ENCODE peak calls at places on chromosomes 6 and 20, in nine cellular contexts. One of them, this sample, is unnamed.

GRCh38 chr6:96246563-96246962 is 230.8 kb downstream of the FUT9 start:
- DNase-seq in NCI-H774: no peak
- DNase-seq in trophoblast cell: no peak
- DNase-seq in neuronal stem cell: no peak
- DNase-seq in amniotic stem cell: no peak
- DNase-seq in NCI-H2081: no peak
- DNase-seq in IMR-90: no peak
- DNase-seq in H9: no peak
- DNase-seq in skeletal muscle cell: no peak
- DNase-seq in this sample: no peak

GRCh38 chr20:23135449-23136447 is 49.6 kb upstream of the CD93 start:
- DNase-seq in skeletal muscle cell: no peak
- DNase-seq in IMR-90: no peak
- DNase-seq in trophoblast cell: no peak
- DNase-seq in H9: no peak
- DNase-seq in amniotic stem cell: no peak
- DNase-seq in NCI-H2081: no peak
- DNase-seq in NCI-H774: no peak
- DNase-seq in neuronal stem cell: no peak
- DNase-seq in this sample: peak

GRCh38 chr6:11307226-11307625 is 74.8 kb upstream of the NEDD9 start:
- DNase-seq in neuronal stem cell: no peak
- DNase-seq in skeletal muscle cell: no peak
- DNase-seq in NCI-H2081: no peak
- DNase-seq in amniotic stem cell: no peak
- DNase-seq in NCI-H774: no peak
- DNase-seq in IMR-90: no peak
- DNase-seq in H9: no peak
- DNase-seq in trophoblast cell: no peak
- DNase-seq in this sample: no peak

GRCh38 chr6:52416629-52417151 is 3.5 kb upstream of the EFHC1 start:
- DNase-seq in NCI-H774: peak
- DNase-seq in amniotic stem cell: no peak
- DNase-seq in IMR-90: peak
- DNase-seq in skeletal muscle cell: no peak
- DNase-seq in neuronal stem cell: peak
- DNase-seq in NCI-H2081: peak
- DNase-seq in trophoblast cell: no peak
- DNase-seq in H9: no peak
- DNase-seq in this sample: peak

GRCh38 chr20:63854766-63855362 is 6.4 kb upstream of the ABHD16B start:
- DNase-seq in H9: no peak
- DNase-seq in neuronal stem cell: no peak
- DNase-seq in amniotic stem cell: no peak
- DNase-seq in NCI-H2081: no peak
- DNase-seq in skeletal muscle cell: no peak
- DNase-seq in trophoblast cell: no peak
- DNase-seq in NCI-H774: no peak
- DNase-seq in IMR-90: no peak
- DNase-seq in this sample: no peak

GRCh38 chr6:139474145-139475108 is 100.0 kb upstream of the CITED2 start:
- DNase-seq in trophoblast cell: peak
- DNase-seq in NCI-H774: peak
- DNase-seq in skeletal muscle cell: no peak
- DNase-seq in NCI-H2081: peak
- DNase-seq in amniotic stem cell: no peak
- DNase-seq in H9: no peak
- DNase-seq in neuronal stem cell: no peak
- DNase-seq in IMR-90: peak
- DNase-seq in this sample: peak

GRCh38 chr20:55394592-55394991 is 610.7 kb downstream of the CBLN4 start:
- DNase-seq in trophoblast cell: peak
- DNase-seq in H9: no peak
- DNase-seq in amniotic stem cell: no peak
- DNase-seq in neuronal stem cell: no peak
- DNase-seq in NCI-H2081: no peak
- DNase-seq in IMR-90: no peak
- DNase-seq in skeletal muscle cell: no peak
- DNase-seq in NCI-H774: no peak
- DNase-seq in this sample: no peak

GRCh38 chr6:89662659-89663223 is 24.2 kb upstream of the LYRM2 start:
- DNase-seq in NCI-H774: no peak
- DNase-seq in H9: no peak
- DNase-seq in IMR-90: no peak
- DNase-seq in NCI-H2081: no peak
- DNase-seq in skeletal muscle cell: no peak
- DNase-seq in neuronal stem cell: no peak
- DNase-seq in trophoblast cell: no peak
- DNase-seq in amniotic stem cell: no peak
- DNase-seq in this sample: no peak

GRCh38 chr6:31794294-31794865 is 1.2 kb downstream of the VARS1 start:
- DNase-seq in NCI-H2081: peak
- DNase-seq in H9: no peak
- DNase-seq in skeletal muscle cell: no peak
- DNase-seq in trophoblast cell: peak
- DNase-seq in IMR-90: peak
- DNase-seq in amniotic stem cell: no peak
- DNase-seq in NCI-H774: no peak
- DNase-seq in neuronal stem cell: no peak
- DNase-seq in this sample: no peak

GRCh38 chr6:21824431-21825180 is 231.1 kb downstream of the SOX4 start:
- DNase-seq in IMR-90: peak
- DNase-seq in neuronal stem cell: no peak
- DNase-seq in H9: no peak
- DNase-seq in trophoblast cell: peak
- DNase-seq in skeletal muscle cell: no peak
- DNase-seq in NCI-H774: peak
- DNase-seq in NCI-H2081: peak
- DNase-seq in amniotic stem cell: no peak
- DNase-seq in this sample: no peak

GRCh38 chr6:77298298-77298697 is 165.0 kb downstream of the HTR1B start:
- DNase-seq in NCI-H2081: no peak
- DNase-seq in NCI-H774: no peak
- DNase-seq in amniotic stem cell: no peak
- DNase-seq in neuronal stem cell: no peak
- DNase-seq in skeletal muscle cell: no peak
- DNase-seq in H9: no peak
- DNase-seq in IMR-90: peak
- DNase-seq in trophoblast cell: no peak
- DNase-seq in this sample: no peak

GRCh38 chr6:158329531-158329930 is 17.3 kb downstream of the TULP4 start:
- DNase-seq in amniotic stem cell: no peak
- DNase-seq in IMR-90: no peak
- DNase-seq in NCI-H774: no peak
- DNase-seq in H9: no peak
- DNase-seq in NCI-H2081: no peak
- DNase-seq in skeletal muscle cell: no peak
- DNase-seq in neuronal stem cell: no peak
- DNase-seq in trophoblast cell: no peak
- DNase-seq in this sample: no peak

GRCh38 chr20:58237318-58238182 is 9.1 kb upstream of the ANKRD60 start:
- DNase-seq in neuronal stem cell: no peak
- DNase-seq in IMR-90: peak
- DNase-seq in NCI-H774: no peak
- DNase-seq in H9: no peak
- DNase-seq in skeletal muscle cell: peak
- DNase-seq in amniotic stem cell: no peak
- DNase-seq in trophoblast cell: peak
- DNase-seq in NCI-H2081: no peak
- DNase-seq in this sample: no peak

GRCh38 chr6:170082531-170083187 is 208.2 kb downstream of the DLL1 start:
- DNase-seq in H9: peak
- DNase-seq in amniotic stem cell: no peak
- DNase-seq in IMR-90: no peak
- DNase-seq in trophoblast cell: peak
- DNase-seq in NCI-H774: no peak
- DNase-seq in NCI-H2081: no peak
- DNase-seq in neuronal stem cell: no peak
- DNase-seq in skeletal muscle cell: no peak
- DNase-seq in this sample: no peak

GRCh38 chr6:45378324-45378926 is 691 bp upstream of the SUPT3H start:
- DNase-seq in NCI-H2081: peak
- DNase-seq in trophoblast cell: no peak
- DNase-seq in NCI-H774: no peak
- DNase-seq in amniotic stem cell: no peak
- DNase-seq in H9: no peak
- DNase-seq in skeletal muscle cell: no peak
- DNase-seq in IMR-90: no peak
- DNase-seq in neuronal stem cell: no peak
- DNase-seq in this sample: peak

GRCh38 chr20:36656733-36657132 is 10.7 kb upstream of the SLA2 start:
- DNase-seq in IMR-90: no peak
- DNase-seq in NCI-H2081: no peak
- DNase-seq in trophoblast cell: no peak
- DNase-seq in skeletal muscle cell: no peak
- DNase-seq in amniotic stem cell: no peak
- DNase-seq in H9: no peak
- DNase-seq in neuronal stem cell: no peak
- DNase-seq in NCI-H774: no peak
- DNase-seq in this sample: no peak

GRCh38 chr6:42394881-42395620 is 56.7 kb downstream of the TRERF1 start:
- DNase-seq in NCI-H2081: no peak
- DNase-seq in NCI-H774: no peak
- DNase-seq in amniotic stem cell: no peak
- DNase-seq in skeletal muscle cell: no peak
- DNase-seq in H9: no peak
- DNase-seq in IMR-90: no peak
- DNase-seq in trophoblast cell: no peak
- DNase-seq in neuronal stem cell: no peak
- DNase-seq in this sample: no peak

GRCh38 chr20:1015181-1015580 is 13.1 kb upstream of the RSPO4 start:
- DNase-seq in H9: no peak
- DNase-seq in skeletal muscle cell: no peak
- DNase-seq in IMR-90: no peak
- DNase-seq in NCI-H2081: no peak
- DNase-seq in amniotic stem cell: no peak
- DNase-seq in neuronal stem cell: no peak
- DNase-seq in trophoblast cell: no peak
- DNase-seq in NCI-H774: no peak
- DNase-seq in this sample: no peak

GRCh38 chr20:33561981-33562601 is 72.2 kb downstream of the CBFA2T2 start:
- DNase-seq in NCI-H774: peak
- DNase-seq in H9: peak
- DNase-seq in trophoblast cell: no peak
- DNase-seq in NCI-H2081: peak
- DNase-seq in neuronal stem cell: no peak
- DNase-seq in IMR-90: peak
- DNase-seq in skeletal muscle cell: peak
- DNase-seq in amniotic stem cell: no peak
- DNase-seq in this sample: peak

GRCh38 chr20:51074062-51074461 is 51.2 kb upstream of the KCNG1 start:
- DNase-seq in NCI-H774: no peak
- DNase-seq in NCI-H2081: no peak
- DNase-seq in trophoblast cell: no peak
- DNase-seq in IMR-90: no peak
- DNase-seq in neuronal stem cell: no peak
- DNase-seq in skeletal muscle cell: no peak
- DNase-seq in amniotic stem cell: no peak
- DNase-seq in H9: no peak
- DNase-seq in this sample: no peak

GRCh38 chr6:147689398-147689797 is 180.9 kb downstream of the SAMD5 start:
- DNase-seq in NCI-H2081: no peak
- DNase-seq in trophoblast cell: no peak
- DNase-seq in IMR-90: peak
- DNase-seq in NCI-H774: no peak
- DNase-seq in skeletal muscle cell: no peak
- DNase-seq in amniotic stem cell: no peak
- DNase-seq in neuronal stem cell: no peak
- DNase-seq in H9: no peak
- DNase-seq in this sample: no peak

GRCh38 chr6:94401311-94401710 is 982.0 kb upstream of the EPHA7 start:
- DNase-seq in neuronal stem cell: no peak
- DNase-seq in NCI-H2081: peak
- DNase-seq in H9: no peak
- DNase-seq in IMR-90: no peak
- DNase-seq in NCI-H774: peak
- DNase-seq in trophoblast cell: no peak
- DNase-seq in amniotic stem cell: no peak
- DNase-seq in skeletal muscle cell: no peak
- DNase-seq in this sample: no peak

GRCh38 chr6:36595168-36595818 is 1.1 kb downstream of the SRSF3 start:
- DNase-seq in neuronal stem cell: no peak
- DNase-seq in skeletal muscle cell: no peak
- DNase-seq in H9: no peak
- DNase-seq in IMR-90: peak
- DNase-seq in amniotic stem cell: no peak
- DNase-seq in NCI-H2081: peak
- DNase-seq in trophoblast cell: peak
- DNase-seq in NCI-H774: no peak
- DNase-seq in this sample: peak

GRCh38 chr6:28770732-28771131 is 153.1 kb downstream of the TRIM27 start:
- DNase-seq in NCI-H774: no peak
- DNase-seq in NCI-H2081: no peak
- DNase-seq in amniotic stem cell: no peak
- DNase-seq in skeletal muscle cell: no peak
- DNase-seq in trophoblast cell: no peak
- DNase-seq in H9: no peak
- DNase-seq in neuronal stem cell: no peak
- DNase-seq in IMR-90: no peak
- DNase-seq in this sample: no peak

GRCh38 chr6:149449054-149449453 is 35.8 kb downstream of the ZC3H12D start:
- DNase-seq in amniotic stem cell: no peak
- DNase-seq in trophoblast cell: no peak
- DNase-seq in IMR-90: no peak
- DNase-seq in skeletal muscle cell: no peak
- DNase-seq in NCI-H774: no peak
- DNase-seq in NCI-H2081: no peak
- DNase-seq in neuronal stem cell: no peak
- DNase-seq in H9: no peak
- DNase-seq in this sample: no peak

GRCh38 chr6:6246539-6246938 is 73.9 kb downstream of the F13A1 start:
- DNase-seq in H9: no peak
- DNase-seq in IMR-90: no peak
- DNase-seq in neuronal stem cell: no peak
- DNase-seq in skeletal muscle cell: no peak
- DNase-seq in NCI-H2081: peak
- DNase-seq in NCI-H774: peak
- DNase-seq in trophoblast cell: no peak
- DNase-seq in amniotic stem cell: no peak
- DNase-seq in this sample: no peak

GRCh38 chr6:156698239-156699016 is 78.8 kb upstream of the ARID1B start:
- DNase-seq in NCI-H774: no peak
- DNase-seq in skeletal muscle cell: no peak
- DNase-seq in IMR-90: no peak
- DNase-seq in H9: no peak
- DNase-seq in trophoblast cell: no peak
- DNase-seq in amniotic stem cell: no peak
- DNase-seq in NCI-H2081: no peak
- DNase-seq in neuronal stem cell: no peak
- DNase-seq in this sample: no peak

GRCh38 chr20:16145919-16146318 is 427.3 kb downstream of the KIF16B start:
- DNase-seq in trophoblast cell: no peak
- DNase-seq in IMR-90: no peak
- DNase-seq in NCI-H774: no peak
- DNase-seq in neuronal stem cell: no peak
- DNase-seq in NCI-H2081: no peak
- DNase-seq in amniotic stem cell: no peak
- DNase-seq in skeletal muscle cell: no peak
- DNase-seq in H9: no peak
- DNase-seq in this sample: no peak

GRCh38 chr6:22043284-22043962 is 253.4 kb downstream of the PRL start:
- DNase-seq in NCI-H774: no peak
- DNase-seq in trophoblast cell: peak
- DNase-seq in amniotic stem cell: no peak
- DNase-seq in IMR-90: peak
- DNase-seq in skeletal muscle cell: no peak
- DNase-seq in NCI-H2081: no peak
- DNase-seq in H9: no peak
- DNase-seq in neuronal stem cell: no peak
- DNase-seq in this sample: no peak

GRCh38 chr20:17228624-17229061 is 1.8 kb downstream of the PCSK2 start:
- DNase-seq in NCI-H2081: peak
- DNase-seq in amniotic stem cell: no peak
- DNase-seq in H9: peak
- DNase-seq in NCI-H774: peak
- DNase-seq in neuronal stem cell: no peak
- DNase-seq in IMR-90: no peak
- DNase-seq in trophoblast cell: no peak
- DNase-seq in skeletal muscle cell: no peak
- DNase-seq in this sample: peak